ENCODE peak calls at places on chromosomes 3 and 15, in nine cellular contexts. One of them, this sample, is unnamed.

GRCh38 chr3:99999541-99999940 is 114.8 kb downstream of the FILIP1L start:
- DNase-seq in AG08395: peak; percentile 63
- DNase-seq in heart right ventricle: no peak
- DNase-seq in endothelial cell: no peak
- DNase-seq in NCI-H748 treated with DMSO at 0.1 percent for 48 hours: no peak
- DNase-seq in pancreas: no peak
- DNase-seq in 8988T: no peak
- DNase-seq in keratinocyte: no peak
- DNase-seq in A549: no peak
- DNase-seq in this sample: no peak

GRCh38 chr15:64883997-64884511 is 27.6 kb upstream of the ANKDD1A start:
- DNase-seq in NCI-H748 treated with DMSO at 0.1 percent for 48 hours: no peak
- DNase-seq in A549: peak; percentile 92
- DNase-seq in keratinocyte: peak; percentile 97
- DNase-seq in pancreas: peak; percentile 72
- DNase-seq in heart right ventricle: peak; percentile 80
- DNase-seq in AG08395: peak; percentile 92
- DNase-seq in endothelial cell: no peak
- DNase-seq in 8988T: peak; percentile 48
- DNase-seq in this sample: no peak

GRCh38 chr15:39499701-39500100 is 81.2 kb upstream of the THBS1 start:
- DNase-seq in AG08395: peak; percentile 53
- DNase-seq in 8988T: no peak
- DNase-seq in endothelial cell: no peak
- DNase-seq in keratinocyte: no peak
- DNase-seq in NCI-H748 treated with DMSO at 0.1 percent for 48 hours: no peak
- DNase-seq in A549: no peak
- DNase-seq in pancreas: no peak
- DNase-seq in heart right ventricle: no peak
- DNase-seq in this sample: no peak

GRCh38 chr3:24682141-24682547 is 187.5 kb upstream of the THRB start:
- DNase-seq in A549: no peak
- DNase-seq in heart right ventricle: no peak
- DNase-seq in pancreas: no peak
- DNase-seq in NCI-H748 treated with DMSO at 0.1 percent for 48 hours: no peak
- DNase-seq in keratinocyte: no peak
- DNase-seq in AG08395: peak; percentile 60
- DNase-seq in endothelial cell: no peak
- DNase-seq in 8988T: no peak
- DNase-seq in this sample: no peak

GRCh38 chr3:4722103-4722502 is 229.0 kb downstream of the ITPR1 start:
- DNase-seq in keratinocyte: no peak
- DNase-seq in A549: peak; percentile 88
- DNase-seq in 8988T: peak; percentile 61
- DNase-seq in heart right ventricle: peak; percentile 37
- DNase-seq in AG08395: peak; percentile 66
- DNase-seq in NCI-H748 treated with DMSO at 0.1 percent for 48 hours: peak; percentile 51
- DNase-seq in endothelial cell: no peak
- DNase-seq in pancreas: peak; percentile 75
- DNase-seq in this sample: peak; percentile 49

GRCh38 chr15:98800437-98801233 is 152.3 kb downstream of the IGF1R start:
- DNase-seq in AG08395: peak; percentile 71
- DNase-seq in NCI-H748 treated with DMSO at 0.1 percent for 48 hours: peak; percentile 9
- DNase-seq in heart right ventricle: peak; percentile 51
- DNase-seq in endothelial cell: peak; percentile 58
- DNase-seq in pancreas: peak; percentile 59
- DNase-seq in keratinocyte: no peak
- DNase-seq in 8988T: no peak
- DNase-seq in A549: peak; percentile 67
- DNase-seq in this sample: peak; percentile 48

GRCh38 chr15:31049122-31049521 is 52.4 kb downstream of the TRPM1 start:
- DNase-seq in heart right ventricle: no peak
- DNase-seq in A549: no peak
- DNase-seq in endothelial cell: no peak
- DNase-seq in AG08395: no peak
- DNase-seq in keratinocyte: no peak
- DNase-seq in 8988T: no peak
- DNase-seq in NCI-H748 treated with DMSO at 0.1 percent for 48 hours: no peak
- DNase-seq in pancreas: no peak
- DNase-seq in this sample: no peak

GRCh38 chr3:150251187-150251592 is 156.9 kb upstream of the TSC22D2 start:
- DNase-seq in keratinocyte: no peak
- DNase-seq in pancreas: no peak
- DNase-seq in AG08395: no peak
- DNase-seq in endothelial cell: no peak
- DNase-seq in A549: no peak
- DNase-seq in heart right ventricle: no peak
- DNase-seq in 8988T: no peak
- DNase-seq in NCI-H748 treated with DMSO at 0.1 percent for 48 hours: no peak
- DNase-seq in this sample: no peak

GRCh38 chr15:41981373-41982132 is 9.2 kb upstream of the EHD4 start:
- DNase-seq in endothelial cell: no peak
- DNase-seq in pancreas: no peak
- DNase-seq in 8988T: no peak
- DNase-seq in keratinocyte: no peak
- DNase-seq in A549: no peak
- DNase-seq in NCI-H748 treated with DMSO at 0.1 percent for 48 hours: no peak
- DNase-seq in heart right ventricle: no peak
- DNase-seq in AG08395: peak; percentile 51
- DNase-seq in this sample: no peak

GRCh38 chr3:3172627-3173026 is 6.9 kb downstream of the CRBN start:
- DNase-seq in A549: no peak
- DNase-seq in keratinocyte: no peak
- DNase-seq in pancreas: no peak
- DNase-seq in AG08395: no peak
- DNase-seq in NCI-H748 treated with DMSO at 0.1 percent for 48 hours: no peak
- DNase-seq in 8988T: no peak
- DNase-seq in endothelial cell: no peak
- DNase-seq in heart right ventricle: no peak
- DNase-seq in this sample: no peak

GRCh38 chr3:15295506-15295905 is 36.9 kb downstream of the SH3BP5 start:
- DNase-seq in AG08395: peak; percentile 61
- DNase-seq in endothelial cell: no peak
- DNase-seq in 8988T: no peak
- DNase-seq in NCI-H748 treated with DMSO at 0.1 percent for 48 hours: no peak
- DNase-seq in A549: no peak
- DNase-seq in heart right ventricle: peak; percentile 65
- DNase-seq in keratinocyte: no peak
- DNase-seq in pancreas: no peak
- DNase-seq in this sample: no peak

GRCh38 chr3:52090131-52090548 is 33.8 kb upstream of the DUSP7 start:
- DNase-seq in endothelial cell: no peak
- DNase-seq in AG08395: peak; percentile 88
- DNase-seq in heart right ventricle: peak; percentile 33
- DNase-seq in keratinocyte: no peak
- DNase-seq in A549: no peak
- DNase-seq in 8988T: no peak
- DNase-seq in NCI-H748 treated with DMSO at 0.1 percent for 48 hours: no peak
- DNase-seq in pancreas: no peak
- DNase-seq in this sample: no peak

This sample was measured in HuH-7.5.